ENCODE peak calls at places on chromosomes 12 and 14, in nine cellular contexts. One of them, this sample, is unnamed.

GRCh38 chr12:38895446-38895845 is 9.9 kb downstream of the CPNE8 start:
- DNase-seq in A549: no peak
- DNase-seq in stimulated activated CD4-positive, alpha-beta T cell treated with anti-CD3 and anti-CD28 coated beads, TNF-alpha, amount 100 ng/mL, for 1 hour: no peak
- DNase-seq in aorta: no peak
- DNase-seq in PC-9: no peak
- DNase-seq in B cell: no peak
- DNase-seq in NCI-H1092: no peak
- DNase-seq in HT-29: no peak
- DNase-seq in heart right ventricle: no peak
- DNase-seq in this sample: no peak

GRCh38 chr14:25911831-25912230 is 686.0 kb downstream of the NOVA1 start:
- DNase-seq in aorta: no peak
- DNase-seq in NCI-H1092: no peak
- DNase-seq in heart right ventricle: no peak
- DNase-seq in stimulated activated CD4-positive, alpha-beta T cell treated with anti-CD3 and anti-CD28 coated beads, TNF-alpha, amount 100 ng/mL, for 1 hour: no peak
- DNase-seq in PC-9: no peak
- DNase-seq in HT-29: no peak
- DNase-seq in B cell: no peak
- DNase-seq in A549: no peak
- DNase-seq in this sample: no peak

GRCh38 chr14:74429221-74429691 is 3.2 kb upstream of the SYNDIG1L start:
- DNase-seq in A549: no peak
- DNase-seq in stimulated activated CD4-positive, alpha-beta T cell treated with anti-CD3 and anti-CD28 coated beads, TNF-alpha, amount 100 ng/mL, for 1 hour: no peak
- DNase-seq in HT-29: no peak
- DNase-seq in heart right ventricle: no peak
- DNase-seq in PC-9: no peak
- DNase-seq in NCI-H1092: no peak
- DNase-seq in aorta: no peak
- DNase-seq in B cell: no peak
- DNase-seq in this sample: no peak

GRCh38 chr14:78358631-78359030 is 188.5 kb downstream of the NRXN3 start:
- DNase-seq in aorta: no peak
- DNase-seq in HT-29: no peak
- DNase-seq in B cell: no peak
- DNase-seq in NCI-H1092: no peak
- DNase-seq in stimulated activated CD4-positive, alpha-beta T cell treated with anti-CD3 and anti-CD28 coated beads, TNF-alpha, amount 100 ng/mL, for 1 hour: no peak
- DNase-seq in PC-9: no peak
- DNase-seq in A549: no peak
- DNase-seq in heart right ventricle: no peak
- DNase-seq in this sample: no peak

GRCh38 chr12:82300611-82301010 is 57.6 kb downstream of the CCDC59 start:
- DNase-seq in NCI-H1092: no peak
- DNase-seq in HT-29: no peak
- DNase-seq in B cell: no peak
- DNase-seq in stimulated activated CD4-positive, alpha-beta T cell treated with anti-CD3 and anti-CD28 coated beads, TNF-alpha, amount 100 ng/mL, for 1 hour: no peak
- DNase-seq in PC-9: no peak
- DNase-seq in A549: no peak
- DNase-seq in heart right ventricle: no peak
- DNase-seq in aorta: no peak
- DNase-seq in this sample: no peak

GRCh38 chr14:66476964-66477363 is 9.2 kb upstream of the CCDC196 start:
- DNase-seq in aorta: no peak
- DNase-seq in heart right ventricle: no peak
- DNase-seq in HT-29: peak
- DNase-seq in B cell: no peak
- DNase-seq in PC-9: no peak
- DNase-seq in stimulated activated CD4-positive, alpha-beta T cell treated with anti-CD3 and anti-CD28 coated beads, TNF-alpha, amount 100 ng/mL, for 1 hour: no peak
- DNase-seq in A549: peak
- DNase-seq in NCI-H1092: no peak
- DNase-seq in this sample: no peak

GRCh38 chr14:101369194-101369915 is 191.9 kb upstream of the DIO3 start:
- DNase-seq in A549: no peak
- DNase-seq in heart right ventricle: no peak
- DNase-seq in aorta: no peak
- DNase-seq in B cell: no peak
- DNase-seq in NCI-H1092: no peak
- DNase-seq in HT-29: no peak
- DNase-seq in PC-9: no peak
- DNase-seq in stimulated activated CD4-positive, alpha-beta T cell treated with anti-CD3 and anti-CD28 coated beads, TNF-alpha, amount 100 ng/mL, for 1 hour: no peak
- DNase-seq in this sample: no peak

GRCh38 chr12:83161451-83161850 is 474.7 kb downstream of the TMTC2 start:
- DNase-seq in PC-9: no peak
- DNase-seq in NCI-H1092: no peak
- DNase-seq in heart right ventricle: no peak
- DNase-seq in HT-29: no peak
- DNase-seq in A549: no peak
- DNase-seq in aorta: no peak
- DNase-seq in B cell: no peak
- DNase-seq in stimulated activated CD4-positive, alpha-beta T cell treated with anti-CD3 and anti-CD28 coated beads, TNF-alpha, amount 100 ng/mL, for 1 hour: no peak
- DNase-seq in this sample: no peak

GRCh38 chr12:79537675-79538074 is 153.1 kb downstream of the PAWR start:
- DNase-seq in aorta: no peak
- DNase-seq in A549: no peak
- DNase-seq in heart right ventricle: no peak
- DNase-seq in PC-9: no peak
- DNase-seq in B cell: no peak
- DNase-seq in stimulated activated CD4-positive, alpha-beta T cell treated with anti-CD3 and anti-CD28 coated beads, TNF-alpha, amount 100 ng/mL, for 1 hour: no peak
- DNase-seq in NCI-H1092: no peak
- DNase-seq in HT-29: no peak
- DNase-seq in this sample: no peak

GRCh38 chr14:38279556-38279955 is 23.7 kb upstream of the CLEC14A start:
- DNase-seq in stimulated activated CD4-positive, alpha-beta T cell treated with anti-CD3 and anti-CD28 coated beads, TNF-alpha, amount 100 ng/mL, for 1 hour: no peak
- DNase-seq in aorta: no peak
- DNase-seq in NCI-H1092: no peak
- DNase-seq in HT-29: no peak
- DNase-seq in A549: no peak
- DNase-seq in B cell: no peak
- DNase-seq in heart right ventricle: no peak
- DNase-seq in PC-9: no peak
- DNase-seq in this sample: no peak

GRCh38 chr12:70615177-70615576 is 22.1 kb downstream of the PTPRB start:
- DNase-seq in A549: no peak
- DNase-seq in heart right ventricle: no peak
- DNase-seq in NCI-H1092: no peak
- DNase-seq in aorta: no peak
- DNase-seq in PC-9: no peak
- DNase-seq in stimulated activated CD4-positive, alpha-beta T cell treated with anti-CD3 and anti-CD28 coated beads, TNF-alpha, amount 100 ng/mL, for 1 hour: no peak
- DNase-seq in HT-29: no peak
- DNase-seq in B cell: no peak
- DNase-seq in this sample: no peak

GRCh38 chr14:54226103-54226502 is 170.7 kb upstream of the CDKN3 start:
- DNase-seq in PC-9: no peak
- DNase-seq in stimulated activated CD4-positive, alpha-beta T cell treated with anti-CD3 and anti-CD28 coated beads, TNF-alpha, amount 100 ng/mL, for 1 hour: no peak
- DNase-seq in A549: no peak
- DNase-seq in heart right ventricle: no peak
- DNase-seq in B cell: no peak
- DNase-seq in HT-29: no peak
- DNase-seq in aorta: no peak
- DNase-seq in NCI-H1092: no peak
- DNase-seq in this sample: no peak

GRCh38 chr14:61537567-61538463 is 157.5 kb upstream of the HIF1A start:
- DNase-seq in aorta: no peak
- DNase-seq in NCI-H1092: no peak
- DNase-seq in A549: peak
- DNase-seq in PC-9: peak
- DNase-seq in stimulated activated CD4-positive, alpha-beta T cell treated with anti-CD3 and anti-CD28 coated beads, TNF-alpha, amount 100 ng/mL, for 1 hour: peak
- DNase-seq in heart right ventricle: no peak
- DNase-seq in B cell: no peak
- DNase-seq in HT-29: peak
- DNase-seq in this sample: peak

GRCh38 chr12:45703942-45704341 is 25.6 kb upstream of the ARID2 start:
- DNase-seq in heart right ventricle: no peak
- DNase-seq in HT-29: no peak
- DNase-seq in aorta: no peak
- DNase-seq in stimulated activated CD4-positive, alpha-beta T cell treated with anti-CD3 and anti-CD28 coated beads, TNF-alpha, amount 100 ng/mL, for 1 hour: no peak
- DNase-seq in PC-9: no peak
- DNase-seq in A549: no peak
- DNase-seq in B cell: no peak
- DNase-seq in NCI-H1092: no peak
- DNase-seq in this sample: no peak

GRCh38 chr12:46187023-46187422 is 81.8 kb downstream of the SLC38A1 start:
- DNase-seq in NCI-H1092: no peak
- DNase-seq in PC-9: no peak
- DNase-seq in aorta: no peak
- DNase-seq in B cell: no peak
- DNase-seq in HT-29: no peak
- DNase-seq in heart right ventricle: no peak
- DNase-seq in stimulated activated CD4-positive, alpha-beta T cell treated with anti-CD3 and anti-CD28 coated beads, TNF-alpha, amount 100 ng/mL, for 1 hour: no peak
- DNase-seq in A549: no peak
- DNase-seq in this sample: no peak

GRCh38 chr14:49366416-49366815 is 219.8 kb downstream of the RPS29 start:
- DNase-seq in A549: no peak
- DNase-seq in heart right ventricle: no peak
- DNase-seq in aorta: no peak
- DNase-seq in NCI-H1092: no peak
- DNase-seq in B cell: no peak
- DNase-seq in PC-9: no peak
- DNase-seq in HT-29: no peak
- DNase-seq in stimulated activated CD4-positive, alpha-beta T cell treated with anti-CD3 and anti-CD28 coated beads, TNF-alpha, amount 100 ng/mL, for 1 hour: no peak
- DNase-seq in this sample: peak

GRCh38 chr14:59629384-59630158 is 53.0 kb upstream of the CCDC175 start:
- DNase-seq in PC-9: no peak
- DNase-seq in heart right ventricle: no peak
- DNase-seq in stimulated activated CD4-positive, alpha-beta T cell treated with anti-CD3 and anti-CD28 coated beads, TNF-alpha, amount 100 ng/mL, for 1 hour: no peak
- DNase-seq in aorta: no peak
- DNase-seq in A549: no peak
- DNase-seq in NCI-H1092: peak
- DNase-seq in B cell: no peak
- DNase-seq in HT-29: no peak
- DNase-seq in this sample: no peak

GRCh38 chr12:65673732-65674131 is 150.6 kb upstream of the HMGA2 start:
- DNase-seq in heart right ventricle: no peak
- DNase-seq in aorta: no peak
- DNase-seq in stimulated activated CD4-positive, alpha-beta T cell treated with anti-CD3 and anti-CD28 coated beads, TNF-alpha, amount 100 ng/mL, for 1 hour: no peak
- DNase-seq in HT-29: peak
- DNase-seq in B cell: no peak
- DNase-seq in PC-9: no peak
- DNase-seq in A549: no peak
- DNase-seq in NCI-H1092: no peak
- DNase-seq in this sample: no peak

GRCh38 chr12:7961395-7962188 is 25.6 kb upstream of the SLC2A3 start:
- DNase-seq in stimulated activated CD4-positive, alpha-beta T cell treated with anti-CD3 and anti-CD28 coated beads, TNF-alpha, amount 100 ng/mL, for 1 hour: no peak
- DNase-seq in B cell: no peak
- DNase-seq in PC-9: no peak
- DNase-seq in heart right ventricle: no peak
- DNase-seq in A549: no peak
- DNase-seq in aorta: no peak
- DNase-seq in HT-29: no peak
- DNase-seq in NCI-H1092: no peak
- DNase-seq in this sample: no peak

GRCh38 chr14:90576981-90577660 is 180.3 kb downstream of the CALM1 start:
- DNase-seq in NCI-H1092: no peak
- DNase-seq in heart right ventricle: no peak
- DNase-seq in B cell: no peak
- DNase-seq in aorta: no peak
- DNase-seq in stimulated activated CD4-positive, alpha-beta T cell treated with anti-CD3 and anti-CD28 coated beads, TNF-alpha, amount 100 ng/mL, for 1 hour: no peak
- DNase-seq in HT-29: no peak
- DNase-seq in PC-9: no peak
- DNase-seq in A549: no peak
- DNase-seq in this sample: no peak

GRCh38 chr14:76834296-76834695 is 8.1 kb downstream of the LRRC74A start:
- DNase-seq in HT-29: peak
- DNase-seq in heart right ventricle: no peak
- DNase-seq in PC-9: no peak
- DNase-seq in B cell: no peak
- DNase-seq in stimulated activated CD4-positive, alpha-beta T cell treated with anti-CD3 and anti-CD28 coated beads, TNF-alpha, amount 100 ng/mL, for 1 hour: no peak
- DNase-seq in A549: no peak
- DNase-seq in NCI-H1092: no peak
- DNase-seq in aorta: no peak
- DNase-seq in this sample: peak

GRCh38 chr12:6038160-6038559 is 86.3 kb downstream of the VWF start:
- DNase-seq in aorta: no peak
- DNase-seq in B cell: peak
- DNase-seq in A549: peak
- DNase-seq in stimulated activated CD4-positive, alpha-beta T cell treated with anti-CD3 and anti-CD28 coated beads, TNF-alpha, amount 100 ng/mL, for 1 hour: no peak
- DNase-seq in HT-29: peak
- DNase-seq in heart right ventricle: no peak
- DNase-seq in NCI-H1092: peak
- DNase-seq in PC-9: peak
- DNase-seq in this sample: peak

GRCh38 chr14:60114881-60115280 is 23.2 kb downstream of the PCNX4 start:
- DNase-seq in A549: no peak
- DNase-seq in PC-9: no peak
- DNase-seq in HT-29: no peak
- DNase-seq in heart right ventricle: no peak
- DNase-seq in aorta: no peak
- DNase-seq in NCI-H1092: no peak
- DNase-seq in B cell: no peak
- DNase-seq in stimulated activated CD4-positive, alpha-beta T cell treated with anti-CD3 and anti-CD28 coated beads, TNF-alpha, amount 100 ng/mL, for 1 hour: no peak
- DNase-seq in this sample: no peak

GRCh38 chr14:34324363-34324795 is 137.7 kb downstream of the SPTSSA start:
- DNase-seq in B cell: peak
- DNase-seq in PC-9: peak
- DNase-seq in HT-29: peak
- DNase-seq in A549: peak
- DNase-seq in stimulated activated CD4-positive, alpha-beta T cell treated with anti-CD3 and anti-CD28 coated beads, TNF-alpha, amount 100 ng/mL, for 1 hour: no peak
- DNase-seq in aorta: no peak
- DNase-seq in NCI-H1092: peak
- DNase-seq in heart right ventricle: no peak
- DNase-seq in this sample: peak

GRCh38 chr12:31444801-31445200 is 118.9 kb upstream of the SINHCAF start:
- DNase-seq in HT-29: no peak
- DNase-seq in heart right ventricle: no peak
- DNase-seq in PC-9: no peak
- DNase-seq in aorta: no peak
- DNase-seq in NCI-H1092: no peak
- DNase-seq in stimulated activated CD4-positive, alpha-beta T cell treated with anti-CD3 and anti-CD28 coated beads, TNF-alpha, amount 100 ng/mL, for 1 hour: no peak
- DNase-seq in A549: no peak
- DNase-seq in B cell: no peak
- DNase-seq in this sample: no peak

GRCh38 chr12:132904718-132905328 is 17.4 kb upstream of the CHFR start:
- DNase-seq in B cell: peak
- DNase-seq in NCI-H1092: peak
- DNase-seq in PC-9: no peak
- DNase-seq in HT-29: no peak
- DNase-seq in A549: no peak
- DNase-seq in aorta: peak
- DNase-seq in heart right ventricle: peak
- DNase-seq in stimulated activated CD4-positive, alpha-beta T cell treated with anti-CD3 and anti-CD28 coated beads, TNF-alpha, amount 100 ng/mL, for 1 hour: peak
- DNase-seq in this sample: no peak

GRCh38 chr14:70641548-70642312 is at the start of gene TTC9:
- DNase-seq in PC-9: peak
- DNase-seq in A549: no peak
- DNase-seq in B cell: peak
- DNase-seq in HT-29: no peak
- DNase-seq in stimulated activated CD4-positive, alpha-beta T cell treated with anti-CD3 and anti-CD28 coated beads, TNF-alpha, amount 100 ng/mL, for 1 hour: no peak
- DNase-seq in heart right ventricle: peak
- DNase-seq in NCI-H1092: no peak
- DNase-seq in aorta: peak
- DNase-seq in this sample: no peak

GRCh38 chr12:67534671-67535070 is 113.9 kb upstream of the DYRK2 start:
- DNase-seq in B cell: no peak
- DNase-seq in aorta: peak
- DNase-seq in A549: peak
- DNase-seq in heart right ventricle: no peak
- DNase-seq in PC-9: peak
- DNase-seq in HT-29: peak
- DNase-seq in NCI-H1092: no peak
- DNase-seq in stimulated activated CD4-positive, alpha-beta T cell treated with anti-CD3 and anti-CD28 coated beads, TNF-alpha, amount 100 ng/mL, for 1 hour: no peak
- DNase-seq in this sample: no peak

GRCh38 chr12:26014085-26014484 is 55.6 kb downstream of the RASSF8 start:
- DNase-seq in PC-9: no peak
- DNase-seq in B cell: no peak
- DNase-seq in A549: no peak
- DNase-seq in NCI-H1092: no peak
- DNase-seq in heart right ventricle: no peak
- DNase-seq in stimulated activated CD4-positive, alpha-beta T cell treated with anti-CD3 and anti-CD28 coated beads, TNF-alpha, amount 100 ng/mL, for 1 hour: no peak
- DNase-seq in aorta: no peak
- DNase-seq in HT-29: no peak
- DNase-seq in this sample: no peak

GRCh38 chr12:111349101-111349747 is 19.7 kb downstream of the PHETA1 start:
- DNase-seq in HT-29: no peak
- DNase-seq in heart right ventricle: no peak
- DNase-seq in B cell: no peak
- DNase-seq in PC-9: no peak
- DNase-seq in stimulated activated CD4-positive, alpha-beta T cell treated with anti-CD3 and anti-CD28 coated beads, TNF-alpha, amount 100 ng/mL, for 1 hour: no peak
- DNase-seq in aorta: no peak
- DNase-seq in A549: no peak
- DNase-seq in NCI-H1092: no peak
- DNase-seq in this sample: no peak

GRCh38 chr14:61652526-61653262 is 42.6 kb upstream of the HIF1A start:
- DNase-seq in B cell: no peak
- DNase-seq in PC-9: no peak
- DNase-seq in A549: no peak
- DNase-seq in HT-29: no peak
- DNase-seq in heart right ventricle: no peak
- DNase-seq in stimulated activated CD4-positive, alpha-beta T cell treated with anti-CD3 and anti-CD28 coated beads, TNF-alpha, amount 100 ng/mL, for 1 hour: no peak
- DNase-seq in NCI-H1092: no peak
- DNase-seq in aorta: no peak
- DNase-seq in this sample: no peak

This sample was measured in HepG2.